ENCODE peak calls at places on chromosomes 6 and 20, in six cellular contexts. One of them, this sample, is unnamed.
A peak's percentile ranks its signal among the peaks of the same experiment; 100 is the strongest.

GRCh38 chr6:105611606-105612005 is 208.7 kb upstream of the PREP start:
- DNase-seq in amygdala: no peak
- DNase-seq in RWPE1: no peak
- DNase-seq in AG20443: no peak
- DNase-seq in OCI-LY7: no peak
- DNase-seq in stimulated activated CD8-positive, alpha-beta memory T cell treated with anti-CD3 and anti-CD28 coated beads, Interleukin-12 subunit alpha, Interleukin-12 subunit beta, amount 100 ng/mL, for 1 hour: no peak
- DNase-seq in this sample: no peak

GRCh38 chr6:72784581-72784980 is 162.7 kb downstream of the KCNQ5 start:
- DNase-seq in amygdala: no peak
- DNase-seq in RWPE1: peak; percentile 11
- DNase-seq in AG20443: peak; percentile 53
- DNase-seq in OCI-LY7: no peak
- DNase-seq in stimulated activated CD8-positive, alpha-beta memory T cell treated with anti-CD3 and anti-CD28 coated beads, Interleukin-12 subunit alpha, Interleukin-12 subunit beta, amount 100 ng/mL, for 1 hour: no peak
- DNase-seq in this sample: no peak

GRCh38 chr6:113401231-113401630 is 455.9 kb upstream of the MARCKS start:
- DNase-seq in amygdala: no peak
- DNase-seq in RWPE1: no peak
- DNase-seq in AG20443: no peak
- DNase-seq in OCI-LY7: no peak
- DNase-seq in stimulated activated CD8-positive, alpha-beta memory T cell treated with anti-CD3 and anti-CD28 coated beads, Interleukin-12 subunit alpha, Interleukin-12 subunit beta, amount 100 ng/mL, for 1 hour: no peak
- DNase-seq in this sample: no peak

GRCh38 chr6:133390168-133390567 is 149.0 kb downstream of the EYA4 start:
- DNase-seq in amygdala: no peak
- DNase-seq in RWPE1: no peak
- DNase-seq in AG20443: no peak
- DNase-seq in OCI-LY7: no peak
- DNase-seq in stimulated activated CD8-positive, alpha-beta memory T cell treated with anti-CD3 and anti-CD28 coated beads, Interleukin-12 subunit alpha, Interleukin-12 subunit beta, amount 100 ng/mL, for 1 hour: no peak
- DNase-seq in this sample: no peak

GRCh38 chr6:20599302-20600051 is 65.2 kb downstream of the CDKAL1 start:
- DNase-seq in amygdala: no peak
- DNase-seq in RWPE1: no peak
- DNase-seq in AG20443: no peak
- DNase-seq in OCI-LY7: no peak
- DNase-seq in stimulated activated CD8-positive, alpha-beta memory T cell treated with anti-CD3 and anti-CD28 coated beads, Interleukin-12 subunit alpha, Interleukin-12 subunit beta, amount 100 ng/mL, for 1 hour: no peak
- DNase-seq in this sample: no peak

GRCh38 chr20:10674684-10675455 is 1.1 kb upstream of the JAG1 start:
- DNase-seq in amygdala: no peak
- DNase-seq in RWPE1: peak; percentile 82
- DNase-seq in AG20443: peak; percentile 92
- DNase-seq in OCI-LY7: peak; percentile 76
- DNase-seq in stimulated activated CD8-positive, alpha-beta memory T cell treated with anti-CD3 and anti-CD28 coated beads, Interleukin-12 subunit alpha, Interleukin-12 subunit beta, amount 100 ng/mL, for 1 hour: no peak
- DNase-seq in this sample: peak; percentile 80

GRCh38 chr6:24779416-24779815 is 4.7 kb downstream of the GMNN start:
- DNase-seq in amygdala: no peak
- DNase-seq in RWPE1: no peak
- DNase-seq in AG20443: no peak
- DNase-seq in OCI-LY7: no peak
- DNase-seq in stimulated activated CD8-positive, alpha-beta memory T cell treated with anti-CD3 and anti-CD28 coated beads, Interleukin-12 subunit alpha, Interleukin-12 subunit beta, amount 100 ng/mL, for 1 hour: no peak
- DNase-seq in this sample: no peak

GRCh38 chr6:112204350-112204706 is 50.0 kb downstream of the LAMA4 start:
- DNase-seq in amygdala: no peak
- DNase-seq in RWPE1: no peak
- DNase-seq in AG20443: no peak
- DNase-seq in OCI-LY7: no peak
- DNase-seq in stimulated activated CD8-positive, alpha-beta memory T cell treated with anti-CD3 and anti-CD28 coated beads, Interleukin-12 subunit alpha, Interleukin-12 subunit beta, amount 100 ng/mL, for 1 hour: no peak
- DNase-seq in this sample: no peak

GRCh38 chr6:3389390-3390167 is 67.3 kb downstream of the SLC22A23 start:
- DNase-seq in amygdala: no peak
- DNase-seq in RWPE1: peak; percentile 50
- DNase-seq in AG20443: peak; percentile 88
- DNase-seq in OCI-LY7: no peak
- DNase-seq in stimulated activated CD8-positive, alpha-beta memory T cell treated with anti-CD3 and anti-CD28 coated beads, Interleukin-12 subunit alpha, Interleukin-12 subunit beta, amount 100 ng/mL, for 1 hour: no peak
- DNase-seq in this sample: no peak

GRCh38 chr20:32539817-32540675 is 45.1 kb downstream of the NOL4L start:
- DNase-seq in amygdala: no peak
- DNase-seq in RWPE1: no peak
- DNase-seq in AG20443: no peak
- DNase-seq in OCI-LY7: peak; percentile 79
- DNase-seq in stimulated activated CD8-positive, alpha-beta memory T cell treated with anti-CD3 and anti-CD28 coated beads, Interleukin-12 subunit alpha, Interleukin-12 subunit beta, amount 100 ng/mL, for 1 hour: peak; percentile 59
- DNase-seq in this sample: no peak

GRCh38 chr20:38523697-38524096 is 51.1 kb downstream of the RALGAPB start:
- DNase-seq in amygdala: no peak
- DNase-seq in RWPE1: peak; percentile 90
- DNase-seq in AG20443: peak; percentile 58
- DNase-seq in OCI-LY7: no peak
- DNase-seq in stimulated activated CD8-positive, alpha-beta memory T cell treated with anti-CD3 and anti-CD28 coated beads, Interleukin-12 subunit alpha, Interleukin-12 subunit beta, amount 100 ng/mL, for 1 hour: no peak
- DNase-seq in this sample: no peak

GRCh38 chr6:4491501-4492260 is 284.5 kb upstream of the CDYL start:
- DNase-seq in amygdala: no peak
- DNase-seq in RWPE1: no peak
- DNase-seq in AG20443: no peak
- DNase-seq in OCI-LY7: no peak
- DNase-seq in stimulated activated CD8-positive, alpha-beta memory T cell treated with anti-CD3 and anti-CD28 coated beads, Interleukin-12 subunit alpha, Interleukin-12 subunit beta, amount 100 ng/mL, for 1 hour: no peak
- DNase-seq in this sample: no peak

GRCh38 chr6:101259446-101259845 is 134.1 kb upstream of the GRIK2 start:
- DNase-seq in amygdala: no peak
- DNase-seq in RWPE1: no peak
- DNase-seq in AG20443: no peak
- DNase-seq in OCI-LY7: no peak
- DNase-seq in stimulated activated CD8-positive, alpha-beta memory T cell treated with anti-CD3 and anti-CD28 coated beads, Interleukin-12 subunit alpha, Interleukin-12 subunit beta, amount 100 ng/mL, for 1 hour: no peak
- DNase-seq in this sample: no peak

GRCh38 chr6:15936503-15936902 is 192.4 kb upstream of the MYLIP start:
- DNase-seq in amygdala: no peak
- DNase-seq in RWPE1: no peak
- DNase-seq in AG20443: no peak
- DNase-seq in OCI-LY7: peak; percentile 4
- DNase-seq in stimulated activated CD8-positive, alpha-beta memory T cell treated with anti-CD3 and anti-CD28 coated beads, Interleukin-12 subunit alpha, Interleukin-12 subunit beta, amount 100 ng/mL, for 1 hour: no peak
- DNase-seq in this sample: no peak

GRCh38 chr20:40689100-40689942 is at the start of gene MAFB:
- DNase-seq in amygdala: peak; percentile 91
- DNase-seq in RWPE1: peak; percentile 96
- DNase-seq in AG20443: peak; percentile 99
- DNase-seq in OCI-LY7: no peak
- DNase-seq in stimulated activated CD8-positive, alpha-beta memory T cell treated with anti-CD3 and anti-CD28 coated beads, Interleukin-12 subunit alpha, Interleukin-12 subunit beta, amount 100 ng/mL, for 1 hour: no peak
- DNase-seq in this sample: peak; percentile 80

GRCh38 chr6:141451176-141451507 is 681.6 kb upstream of the GJE1 start:
- DNase-seq in amygdala: no peak
- DNase-seq in RWPE1: peak; percentile 4
- DNase-seq in AG20443: no peak
- DNase-seq in OCI-LY7: no peak
- DNase-seq in stimulated activated CD8-positive, alpha-beta memory T cell treated with anti-CD3 and anti-CD28 coated beads, Interleukin-12 subunit alpha, Interleukin-12 subunit beta, amount 100 ng/mL, for 1 hour: no peak
- DNase-seq in this sample: no peak

GRCh38 chr6:13836170-13836569 is 21.8 kb upstream of the MCUR1 start:
- DNase-seq in amygdala: no peak
- DNase-seq in RWPE1: no peak
- DNase-seq in AG20443: no peak
- DNase-seq in OCI-LY7: no peak
- DNase-seq in stimulated activated CD8-positive, alpha-beta memory T cell treated with anti-CD3 and anti-CD28 coated beads, Interleukin-12 subunit alpha, Interleukin-12 subunit beta, amount 100 ng/mL, for 1 hour: no peak
- DNase-seq in this sample: no peak

GRCh38 chr6:33977606-33978438 is 168.1 kb downstream of the GRM4 start:
- DNase-seq in amygdala: no peak
- DNase-seq in RWPE1: no peak
- DNase-seq in AG20443: peak; percentile 7
- DNase-seq in OCI-LY7: no peak
- DNase-seq in stimulated activated CD8-positive, alpha-beta memory T cell treated with anti-CD3 and anti-CD28 coated beads, Interleukin-12 subunit alpha, Interleukin-12 subunit beta, amount 100 ng/mL, for 1 hour: no peak
- DNase-seq in this sample: no peak

GRCh38 chr20:59351148-59352040 is 51.0 kb downstream of the EDN3 start:
- DNase-seq in amygdala: no peak
- DNase-seq in RWPE1: peak; percentile 51
- DNase-seq in AG20443: no peak
- DNase-seq in OCI-LY7: no peak
- DNase-seq in stimulated activated CD8-positive, alpha-beta memory T cell treated with anti-CD3 and anti-CD28 coated beads, Interleukin-12 subunit alpha, Interleukin-12 subunit beta, amount 100 ng/mL, for 1 hour: no peak
- DNase-seq in this sample: no peak

GRCh38 chr6:106549521-106549920 is 79.8 kb downstream of the RTN4IP1 start:
- DNase-seq in amygdala: no peak
- DNase-seq in RWPE1: no peak
- DNase-seq in AG20443: no peak
- DNase-seq in OCI-LY7: no peak
- DNase-seq in stimulated activated CD8-positive, alpha-beta memory T cell treated with anti-CD3 and anti-CD28 coated beads, Interleukin-12 subunit alpha, Interleukin-12 subunit beta, amount 100 ng/mL, for 1 hour: no peak
- DNase-seq in this sample: no peak

GRCh38 chr20:26163890-26164289 is 467.2 kb upstream of the ZNF337 start:
- DNase-seq in amygdala: no peak
- DNase-seq in RWPE1: peak; percentile 47
- DNase-seq in AG20443: peak; percentile 59
- DNase-seq in OCI-LY7: no peak
- DNase-seq in stimulated activated CD8-positive, alpha-beta memory T cell treated with anti-CD3 and anti-CD28 coated beads, Interleukin-12 subunit alpha, Interleukin-12 subunit beta, amount 100 ng/mL, for 1 hour: no peak
- DNase-seq in this sample: no peak

GRCh38 chr6:84065718-84066290 is 32.2 kb downstream of the MRAP2 start:
- DNase-seq in amygdala: no peak
- DNase-seq in RWPE1: peak; percentile 73
- DNase-seq in AG20443: peak; percentile 51
- DNase-seq in OCI-LY7: no peak
- DNase-seq in stimulated activated CD8-positive, alpha-beta memory T cell treated with anti-CD3 and anti-CD28 coated beads, Interleukin-12 subunit alpha, Interleukin-12 subunit beta, amount 100 ng/mL, for 1 hour: no peak
- DNase-seq in this sample: no peak

GRCh38 chr20:62266851-62267250 is 28.5 kb downstream of the OSBPL2 start:
- DNase-seq in amygdala: no peak
- DNase-seq in RWPE1: no peak
- DNase-seq in AG20443: no peak
- DNase-seq in OCI-LY7: no peak
- DNase-seq in stimulated activated CD8-positive, alpha-beta memory T cell treated with anti-CD3 and anti-CD28 coated beads, Interleukin-12 subunit alpha, Interleukin-12 subunit beta, amount 100 ng/mL, for 1 hour: no peak
- DNase-seq in this sample: no peak

GRCh38 chr20:25459916-25460590 is 52.6 kb downstream of the GINS1 start:
- DNase-seq in amygdala: no peak
- DNase-seq in RWPE1: no peak
- DNase-seq in AG20443: no peak
- DNase-seq in OCI-LY7: no peak
- DNase-seq in stimulated activated CD8-positive, alpha-beta memory T cell treated with anti-CD3 and anti-CD28 coated beads, Interleukin-12 subunit alpha, Interleukin-12 subunit beta, amount 100 ng/mL, for 1 hour: no peak
- DNase-seq in this sample: no peak

GRCh38 chr6:17706580-17707370 is at the start of gene NUP153:
- DNase-seq in amygdala: peak; percentile 94
- DNase-seq in RWPE1: peak; percentile 95
- DNase-seq in AG20443: peak; percentile 96
- DNase-seq in OCI-LY7: peak; percentile 98
- DNase-seq in stimulated activated CD8-positive, alpha-beta memory T cell treated with anti-CD3 and anti-CD28 coated beads, Interleukin-12 subunit alpha, Interleukin-12 subunit beta, amount 100 ng/mL, for 1 hour: peak; percentile 100
- DNase-seq in this sample: peak; percentile 100

GRCh38 chr6:135633573-135633972 is 136.0 kb upstream of the AHI1 start:
- DNase-seq in amygdala: no peak
- DNase-seq in RWPE1: no peak
- DNase-seq in AG20443: no peak
- DNase-seq in OCI-LY7: no peak
- DNase-seq in stimulated activated CD8-positive, alpha-beta memory T cell treated with anti-CD3 and anti-CD28 coated beads, Interleukin-12 subunit alpha, Interleukin-12 subunit beta, amount 100 ng/mL, for 1 hour: no peak
- DNase-seq in this sample: no peak

GRCh38 chr20:46832555-46832954 is 62.1 kb upstream of the EYA2 start:
- DNase-seq in amygdala: no peak
- DNase-seq in RWPE1: no peak
- DNase-seq in AG20443: no peak
- DNase-seq in OCI-LY7: no peak
- DNase-seq in stimulated activated CD8-positive, alpha-beta memory T cell treated with anti-CD3 and anti-CD28 coated beads, Interleukin-12 subunit alpha, Interleukin-12 subunit beta, amount 100 ng/mL, for 1 hour: no peak
- DNase-seq in this sample: no peak

GRCh38 chr6:148440877-148441453 is 98.3 kb downstream of the SASH1 start:
- DNase-seq in amygdala: no peak
- DNase-seq in RWPE1: peak; percentile 75
- DNase-seq in AG20443: peak; percentile 88
- DNase-seq in OCI-LY7: no peak
- DNase-seq in stimulated activated CD8-positive, alpha-beta memory T cell treated with anti-CD3 and anti-CD28 coated beads, Interleukin-12 subunit alpha, Interleukin-12 subunit beta, amount 100 ng/mL, for 1 hour: no peak
- DNase-seq in this sample: no peak

GRCh38 chr6:106082735-106083398 is 3.3 kb upstream of the PRDM1 start:
- DNase-seq in amygdala: no peak
- DNase-seq in RWPE1: no peak
- DNase-seq in AG20443: peak; percentile 44
- DNase-seq in OCI-LY7: no peak
- DNase-seq in stimulated activated CD8-positive, alpha-beta memory T cell treated with anti-CD3 and anti-CD28 coated beads, Interleukin-12 subunit alpha, Interleukin-12 subunit beta, amount 100 ng/mL, for 1 hour: no peak
- DNase-seq in this sample: no peak

GRCh38 chr20:48198951-48199431 is 413.7 kb upstream of the SULF2 start:
- DNase-seq in amygdala: no peak
- DNase-seq in RWPE1: no peak
- DNase-seq in AG20443: peak; percentile 25
- DNase-seq in OCI-LY7: no peak
- DNase-seq in stimulated activated CD8-positive, alpha-beta memory T cell treated with anti-CD3 and anti-CD28 coated beads, Interleukin-12 subunit alpha, Interleukin-12 subunit beta, amount 100 ng/mL, for 1 hour: no peak
- DNase-seq in this sample: no peak

GRCh38 chr6:138485586-138486248 is 13.6 kb downstream of the NHSL1 start:
- DNase-seq in amygdala: no peak
- DNase-seq in RWPE1: no peak
- DNase-seq in AG20443: no peak
- DNase-seq in OCI-LY7: no peak
- DNase-seq in stimulated activated CD8-positive, alpha-beta memory T cell treated with anti-CD3 and anti-CD28 coated beads, Interleukin-12 subunit alpha, Interleukin-12 subunit beta, amount 100 ng/mL, for 1 hour: no peak
- DNase-seq in this sample: peak; percentile 17

GRCh38 chr20:51178153-51178552 is 155.2 kb upstream of the KCNG1 start:
- DNase-seq in amygdala: no peak
- DNase-seq in RWPE1: no peak
- DNase-seq in AG20443: no peak
- DNase-seq in OCI-LY7: no peak
- DNase-seq in stimulated activated CD8-positive, alpha-beta memory T cell treated with anti-CD3 and anti-CD28 coated beads, Interleukin-12 subunit alpha, Interleukin-12 subunit beta, amount 100 ng/mL, for 1 hour: no peak
- DNase-seq in this sample: no peak

GRCh38 chr6:26175428-26176181 is 88.4 kb downstream of the HFE start:
- DNase-seq in amygdala: no peak
- DNase-seq in RWPE1: no peak
- DNase-seq in AG20443: peak; percentile 61
- DNase-seq in OCI-LY7: peak; percentile 79
- DNase-seq in stimulated activated CD8-positive, alpha-beta memory T cell treated with anti-CD3 and anti-CD28 coated beads, Interleukin-12 subunit alpha, Interleukin-12 subunit beta, amount 100 ng/mL, for 1 hour: no peak
- DNase-seq in this sample: peak; percentile 32

GRCh38 chr20:18443841-18444240 is 23.0 kb downstream of the DZANK1 start:
- DNase-seq in amygdala: no peak
- DNase-seq in RWPE1: no peak
- DNase-seq in AG20443: no peak
- DNase-seq in OCI-LY7: no peak
- DNase-seq in stimulated activated CD8-positive, alpha-beta memory T cell treated with anti-CD3 and anti-CD28 coated beads, Interleukin-12 subunit alpha, Interleukin-12 subunit beta, amount 100 ng/mL, for 1 hour: no peak
- DNase-seq in this sample: no peak

GRCh38 chr6:150134280-150134920 is 8.4 kb upstream of the PPP1R14C start:
- DNase-seq in amygdala: no peak
- DNase-seq in RWPE1: no peak
- DNase-seq in AG20443: no peak
- DNase-seq in OCI-LY7: no peak
- DNase-seq in stimulated activated CD8-positive, alpha-beta memory T cell treated with anti-CD3 and anti-CD28 coated beads, Interleukin-12 subunit alpha, Interleukin-12 subunit beta, amount 100 ng/mL, for 1 hour: no peak
- DNase-seq in this sample: no peak

GRCh38 chr6:134195164-134195906 is 122.6 kb downstream of the SGK1 start:
- DNase-seq in amygdala: no peak
- DNase-seq in RWPE1: no peak
- DNase-seq in AG20443: peak; percentile 17
- DNase-seq in OCI-LY7: no peak
- DNase-seq in stimulated activated CD8-positive, alpha-beta memory T cell treated with anti-CD3 and anti-CD28 coated beads, Interleukin-12 subunit alpha, Interleukin-12 subunit beta, amount 100 ng/mL, for 1 hour: no peak
- DNase-seq in this sample: no peak

GRCh38 chr6:158607411-158608170 is 37.0 kb downstream of the DYNLT1 start:
- DNase-seq in amygdala: no peak
- DNase-seq in RWPE1: no peak
- DNase-seq in AG20443: no peak
- DNase-seq in OCI-LY7: no peak
- DNase-seq in stimulated activated CD8-positive, alpha-beta memory T cell treated with anti-CD3 and anti-CD28 coated beads, Interleukin-12 subunit alpha, Interleukin-12 subunit beta, amount 100 ng/mL, for 1 hour: no peak
- DNase-seq in this sample: no peak

GRCh38 chr6:156991971-156992370 is 214.8 kb downstream of the ARID1B start:
- DNase-seq in amygdala: no peak
- DNase-seq in RWPE1: no peak
- DNase-seq in AG20443: no peak
- DNase-seq in OCI-LY7: no peak
- DNase-seq in stimulated activated CD8-positive, alpha-beta memory T cell treated with anti-CD3 and anti-CD28 coated beads, Interleukin-12 subunit alpha, Interleukin-12 subunit beta, amount 100 ng/mL, for 1 hour: no peak
- DNase-seq in this sample: no peak

GRCh38 chr6:42551202-42551601 is 12.6 kb upstream of the UBR2 start:
- DNase-seq in amygdala: no peak
- DNase-seq in RWPE1: peak; percentile 26
- DNase-seq in AG20443: peak; percentile 27
- DNase-seq in OCI-LY7: no peak
- DNase-seq in stimulated activated CD8-positive, alpha-beta memory T cell treated with anti-CD3 and anti-CD28 coated beads, Interleukin-12 subunit alpha, Interleukin-12 subunit beta, amount 100 ng/mL, for 1 hour: no peak
- DNase-seq in this sample: no peak

GRCh38 chr20:38073307-38074010 is 39.9 kb downstream of the RPRD1B start:
- DNase-seq in amygdala: no peak
- DNase-seq in RWPE1: peak; percentile 80
- DNase-seq in AG20443: peak; percentile 84
- DNase-seq in OCI-LY7: peak; percentile 44
- DNase-seq in stimulated activated CD8-positive, alpha-beta memory T cell treated with anti-CD3 and anti-CD28 coated beads, Interleukin-12 subunit alpha, Interleukin-12 subunit beta, amount 100 ng/mL, for 1 hour: no peak
- DNase-seq in this sample: peak; percentile 52